ENCODE peak calls at places on chromosome 15, in nine cellular contexts. V is gastrocnemius medialis, Q is IMR-90, E is adrenal gland, N is suprapubic skin, G is endothelial cell of umbilical vein, U is heart left ventricle, W is uterus, T is body of pancreas. M is an unnamed sample.

GRCh38 chr15:57866149-57866736 is 159.7 kb downstream of the POLR2M start:
- DNase-seq in T (peak; percentile 67), E (peak; percentile 48), W (peak; percentile 37), G (peak; percentile 72), U (peak; percentile 60), Q (peak; percentile 15), V (no peak), N (no peak), M (peak; percentile 73)

GRCh38 chr15:49223536-49224274 is 53.7 kb downstream of the GALK2 start:
- DNase-seq in V (no peak), U (no peak), Q (no peak), T (no peak), E (no peak), N (no peak), W (no peak), G (no peak), M (no peak)

GRCh38 chr15:89034305-89034704 is 54.0 kb upstream of the ABHD2 start:
- DNase-seq in G (peak; percentile 19), W (no peak), U (no peak), N (no peak), T (no peak), V (no peak), E (no peak), Q (peak; percentile 36), M (no peak)

GRCh38 chr15:92898988-92899909 is 875 bp upstream of the CHD2 start:
- DNase-seq in E (no peak), W (no peak), V (no peak), U (no peak), G (no peak), Q (peak; percentile 50), N (no peak), T (no peak), M (no peak)

GRCh38 chr15:65287515-65287845 is 797 bp upstream of the PARP16 start:
- DNase-seq in T (no peak), G (no peak), W (no peak), Q (peak; percentile 9), N (no peak), U (no peak), E (no peak), V (no peak), M (no peak)

GRCh38 chr15:87848012-87848411 is 408.5 kb downstream of the NTRK3 start:
- DNase-seq in U (no peak), T (no peak), W (no peak), Q (no peak), V (no peak), N (no peak), E (no peak), G (no peak), M (no peak)

GRCh38 chr15:31455499-31455898 is 128.9 kb downstream of the KLF13 start:
- DNase-seq in E (no peak), T (no peak), V (no peak), W (no peak), N (peak; percentile 34), Q (no peak), U (no peak), G (no peak), M (no peak)

GRCh38 chr15:25859838-25860645 is 3.1 kb downstream of the ATP10A start:
- DNase-seq in Q (no peak), E (no peak), G (no peak), U (no peak), T (no peak), V (no peak), N (no peak), W (no peak), M (no peak)

GRCh38 chr15:100133981-100134711 is 207.6 kb downstream of the ADAMTS17 start:
- DNase-seq in W (no peak), Q (no peak), V (no peak), T (no peak), N (no peak), G (no peak), E (no peak), U (no peak), M (no peak)

GRCh38 chr15:92817339-92817886 is 82.7 kb upstream of the CHD2 start:
- DNase-seq in V (no peak), T (no peak), E (no peak), U (no peak), Q (no peak), W (no peak), N (no peak), G (no peak), M (no peak)

GRCh38 chr15:49387471-49387870 is 35.6 kb upstream of the FGF7 start:
- DNase-seq in G (no peak), W (no peak), V (no peak), E (no peak), N (no peak), U (no peak), Q (no peak), T (no peak), M (no peak)

GRCh38 chr15:37134699-37135131 is 34.4 kb upstream of the MEIS2 start:
- DNase-seq in N (no peak), T (peak; percentile 27), W (no peak), Q (peak; percentile 58), G (peak; percentile 53), U (no peak), V (no peak), E (peak; percentile 15), M (no peak)

GRCh38 chr15:62163847-62164499 is 1.1 kb downstream of the C2CD4B start:
- DNase-seq in T (no peak), Q (no peak), E (no peak), G (peak; percentile 44), U (no peak), V (no peak), W (no peak), N (no peak), M (no peak)

GRCh38 chr15:81301815-81302399 is 22.0 kb downstream of the STARD5 start:
- DNase-seq in V (no peak), U (no peak), W (no peak), G (no peak), Q (no peak), T (peak; percentile 63), N (no peak), E (no peak), M (no peak)

GRCh38 chr15:69826818-69827174 is 270.9 kb downstream of the TLE3 start:
- DNase-seq in G (no peak), E (no peak), N (no peak), T (no peak), V (no peak), U (no peak), Q (peak; percentile 31), W (no peak), M (no peak)

DNA sequence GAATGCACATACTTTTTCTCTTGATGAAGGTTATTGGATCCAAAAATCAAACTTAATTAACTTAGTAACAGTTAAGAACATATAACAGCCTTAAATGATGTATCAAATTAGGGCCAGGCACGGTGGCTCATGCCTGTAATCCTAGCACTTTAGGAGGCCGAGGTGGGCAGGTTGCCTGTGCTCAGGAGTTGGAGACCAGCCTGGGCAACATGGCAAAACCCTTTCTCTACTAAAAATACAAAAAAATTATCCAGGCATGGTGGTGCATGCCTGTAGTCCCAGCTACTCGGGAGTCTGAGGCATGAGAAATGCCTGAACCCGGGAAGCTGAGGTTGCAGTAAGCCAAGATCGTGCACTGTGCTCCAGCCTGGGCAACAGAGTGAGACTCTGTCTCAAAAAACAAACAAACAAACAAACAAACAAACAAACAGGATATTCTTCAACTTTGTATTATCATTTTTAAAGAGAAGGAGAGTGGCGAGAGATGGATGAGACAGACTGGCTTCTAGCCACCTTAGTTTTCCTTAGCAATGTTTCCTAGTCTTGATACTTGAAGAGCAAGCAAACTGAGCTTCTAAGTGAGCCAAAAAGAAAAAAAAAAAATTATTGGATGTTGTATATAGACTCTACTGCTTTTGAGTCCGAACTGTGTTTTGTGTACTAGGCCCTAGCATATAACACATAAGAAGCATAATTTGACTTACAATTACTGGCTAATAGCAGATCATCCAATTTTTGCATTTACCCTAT is 13.8 kb downstream of the SPRED1 start:
- DNase-seq in V (no peak), E (peak; percentile 9), T (no peak), G (no peak), W (no peak), Q (no peak), U (no peak), N (no peak), M (peak; percentile 25)
- TF ChIP-seq POLR2A in V (no peak), E (no peak), T (no peak), G (no peak), W (no peak), Q (no peak), U (no peak), N (no peak), M (no peak)

GRCh38 chr15:71596672-71597071 is 213.7 kb upstream of the NR2E3 start:
- DNase-seq in G (no peak), W (peak; percentile 56), Q (peak; percentile 23), V (peak; percentile 53), E (peak; percentile 24), N (no peak), T (peak; percentile 33), U (peak; percentile 81), M (peak; percentile 51)
- H3K4me3 ChIP-seq in G (no peak overlapping the region), W (no peak overlapping the region), Q (no peak overlapping the region), V (no peak overlapping the region), E (no peak overlapping the region), N (no peak overlapping the region), T (no peak overlapping the region), U (no peak overlapping the region), M (no peak overlapping the region)

GRCh38 chr15:51677453-51677852 is 3.9 kb upstream of the SCG3 start:
- DNase-seq in W (no peak), T (no peak), G (no peak), V (no peak), E (no peak), Q (no peak), U (no peak), N (no peak), M (no peak)

GRCh38 chr15:51678081-51678480 is 3.2 kb upstream of the SCG3 start:
- DNase-seq in V (no peak), Q (no peak), E (no peak), T (no peak), U (no peak), N (no peak), G (no peak), W (no peak), M (no peak)

GRCh38 chr15:51680316-51680715 is 987 bp upstream of the SCG3 start:
- DNase-seq in U (no peak), E (no peak), W (no peak), Q (no peak), T (no peak), N (no peak), G (no peak), V (no peak), M (no peak)

GRCh38 chr15:51681303-51681963 is at the start of gene SCG3:
- DNase-seq in U (peak; percentile 80), W (peak; percentile 60), E (peak; percentile 80), V (peak; percentile 13), T (peak; percentile 89), G (peak; percentile 63), Q (peak; percentile 65), N (peak; percentile 81), M (peak; percentile 75)
- TF ChIP-seq POLR2A in U (no peak), W (no peak), E (no peak), V (no peak), T (no peak), G (no peak), Q (no peak), N (no peak), M (no peak)

GRCh38 chr15:84836859-84837258 is 19.7 kb downstream of the ALPK3 start:
- DNase-seq in G (no peak), V (no peak), U (no peak), T (no peak), W (no peak), Q (no peak), N (no peak), E (no peak), M (no peak)
- H3K4me3 ChIP-seq in G (no peak overlapping the region), V (no peak overlapping the region), U (no peak overlapping the region), T (no peak overlapping the region), W (no peak overlapping the region), Q (no peak overlapping the region), N (no peak overlapping the region), E (no peak overlapping the region), M (no peak overlapping the region)